ENCODE peak calls at places on chromosomes 6 and 20, in six cellular contexts. R is lung, A is HCT116, S is tibial artery, J is psoas muscle, B is left ventricle myocardium inferior. L is an unnamed sample.
A peak's percentile ranks its signal among the peaks of the same experiment; 100 is the strongest.

GRCh38 chr6:52013035-52013434 is 74.4 kb downstream of the PKHD1 start:
- DNase-seq in B (no peak), J (no peak), R (no peak), A (no peak), S (peak; percentile 70), L (no peak)

GRCh38 chr6:73586416-73586974 is 65.7 kb upstream of the EEF1A1 start:
- DNase-seq in R (no peak), B (no peak), A (no peak), S (no peak), J (no peak), L (no peak)

GRCh38 chr6:168058691-168059551 is 20.1 kb downstream of the FRMD1 start:
- DNase-seq in R (no peak), S (no peak), J (no peak), B (no peak), A (no peak), L (no peak)

GRCh38 chr6:939526-940252 is 246.8 kb upstream of the EXOC2 start:
- DNase-seq in A (no peak), B (no peak), R (no peak), S (no peak), J (no peak), L (no peak)

GRCh38 chr6:1110935-1111334 is 201.0 kb upstream of the FOXQ1 start:
- DNase-seq in R (no peak), A (no peak), B (no peak), S (no peak), J (no peak), L (no peak)

GRCh38 chr20:50333856-50334255 is 143.2 kb downstream of the CEBPB start:
- DNase-seq in B (no peak), A (no peak), J (no peak), S (peak; percentile 68), R (no peak), L (no peak)

GRCh38 chr20:1415667-1416468 is 23.0 kb upstream of the FKBP1A start:
- DNase-seq in B (no peak), S (no peak), A (peak; percentile 97), R (no peak), J (no peak), L (no peak)

GRCh38 chr6:15292721-15293302 is 46.9 kb downstream of the JARID2 start:
- DNase-seq in R (no peak), S (no peak), A (no peak), B (no peak), J (no peak), L (no peak)

GRCh38 chr6:153048631-153049030 is 46.1 kb upstream of the MTRF1L start:
- DNase-seq in A (no peak), B (no peak), J (no peak), R (no peak), S (no peak), L (no peak)

GRCh38 chr6:15299430-15300131 is 53.7 kb downstream of the JARID2 start:
- DNase-seq in S (peak; percentile 72), J (peak; percentile 63), B (peak; percentile 34), A (no peak), R (no peak), L (no peak)

GRCh38 chr20:32727663-32728062 is 15.6 kb downstream of the COMMD7 start:
- DNase-seq in S (no peak), J (no peak), B (no peak), A (no peak), R (no peak), L (peak; percentile 1)

GRCh38 chr6:21441386-21441785 is 152.2 kb upstream of the SOX4 start:
- DNase-seq in S (no peak), R (no peak), A (no peak), B (no peak), J (no peak), L (no peak)

GRCh38 chr6:37704066-37704465 is 6.4 kb upstream of the MDGA1 start:
- DNase-seq in A (no peak), R (no peak), J (no peak), B (no peak), S (no peak), L (no peak)

DNA sequence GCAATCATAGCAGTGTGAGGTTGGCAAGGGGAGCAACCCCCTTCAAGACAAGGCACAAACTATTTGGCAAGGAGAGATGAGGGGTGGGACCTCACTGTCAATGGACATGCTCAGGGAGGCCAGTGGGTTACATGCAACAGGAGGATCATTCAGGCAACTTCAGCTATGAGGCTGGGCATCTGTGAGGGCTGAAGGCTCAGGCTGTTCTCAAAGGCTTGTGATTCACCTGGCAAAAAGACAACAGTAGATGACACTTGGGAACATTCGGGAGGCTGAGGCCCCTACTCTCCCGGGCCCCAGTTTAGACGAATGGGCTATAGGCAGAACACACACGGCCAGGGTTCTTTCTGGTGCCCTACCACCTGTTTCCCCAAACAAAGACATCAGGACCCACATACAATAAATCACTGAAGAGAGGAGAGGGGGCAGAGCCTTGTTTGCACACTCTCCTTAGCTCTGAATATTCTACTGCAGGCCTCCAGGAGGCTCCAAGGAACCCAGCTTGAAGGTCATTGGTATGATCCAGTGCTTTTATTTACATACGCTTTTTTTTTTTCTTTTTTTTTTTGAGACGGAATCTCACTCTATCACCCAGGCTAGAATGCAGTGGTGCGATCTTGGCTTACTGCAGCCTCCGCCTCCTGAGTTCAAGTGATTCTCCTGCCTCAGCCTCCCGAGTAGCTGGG is 7.9 kb downstream of the TUBB start:
- DNase-seq in R (no peak), A (no peak), B (no peak), S (no peak), J (no peak), L (no peak)
- H3K27ac ChIP-seq in R (no peak overlapping the region), A (peak overlapping the region; percentile 21), B (peak overlapping the region; percentile 15), S (peak overlapping the region; percentile 48), J (no peak overlapping the region), L (no peak overlapping the region)

DNA sequence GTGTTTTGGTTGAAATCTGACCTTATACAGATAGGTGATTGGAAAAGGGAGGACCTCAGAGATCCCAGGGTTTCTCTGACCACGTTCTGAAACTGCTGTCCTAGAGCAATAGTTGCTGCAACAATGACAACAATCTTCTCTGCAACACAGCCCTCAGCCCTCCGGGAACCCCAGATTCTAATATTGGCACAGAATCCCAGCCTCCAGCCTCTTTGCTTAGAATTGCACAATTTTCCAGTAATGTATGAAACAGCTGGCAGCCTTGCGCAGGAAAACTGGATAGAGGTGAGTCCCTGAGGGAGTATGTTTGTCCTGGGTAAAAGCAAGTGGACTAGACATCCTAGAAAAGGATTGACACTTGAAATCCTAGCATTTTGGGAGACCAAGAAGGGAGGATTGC is 30.4 kb upstream of the PNRC1 start:
- DNase-seq in B (peak; percentile 40), J (peak; percentile 77), R (peak; percentile 50), A (no peak), S (peak; percentile 76), L (no peak)
- H3K27ac ChIP-seq in B (no peak overlapping the region), J (no peak overlapping the region), R (no peak overlapping the region), A (no peak overlapping the region), S (no peak overlapping the region), L (no peak overlapping the region)

GRCh38 chr20:19251506-19251905 is 39.1 kb downstream of the SLC24A3 start:
- DNase-seq in S (no peak), B (no peak), R (no peak), A (no peak), J (no peak), L (no peak)

GRCh38 chr20:19252670-19253120 is 40.3 kb downstream of the SLC24A3 start:
- DNase-seq in J (peak; percentile 60), A (no peak), S (no peak), R (peak; percentile 64), B (no peak), L (no peak)

GRCh38 chr20:19253316-19253715 is 40.9 kb downstream of the SLC24A3 start:
- DNase-seq in A (no peak), S (no peak), J (no peak), R (no peak), B (no peak), L (no peak)

GRCh38 chr20:19254086-19254821 is 41.8 kb downstream of the SLC24A3 start:
- DNase-seq in S (no peak), R (no peak), B (no peak), J (no peak), A (no peak), L (no peak)

DNA sequence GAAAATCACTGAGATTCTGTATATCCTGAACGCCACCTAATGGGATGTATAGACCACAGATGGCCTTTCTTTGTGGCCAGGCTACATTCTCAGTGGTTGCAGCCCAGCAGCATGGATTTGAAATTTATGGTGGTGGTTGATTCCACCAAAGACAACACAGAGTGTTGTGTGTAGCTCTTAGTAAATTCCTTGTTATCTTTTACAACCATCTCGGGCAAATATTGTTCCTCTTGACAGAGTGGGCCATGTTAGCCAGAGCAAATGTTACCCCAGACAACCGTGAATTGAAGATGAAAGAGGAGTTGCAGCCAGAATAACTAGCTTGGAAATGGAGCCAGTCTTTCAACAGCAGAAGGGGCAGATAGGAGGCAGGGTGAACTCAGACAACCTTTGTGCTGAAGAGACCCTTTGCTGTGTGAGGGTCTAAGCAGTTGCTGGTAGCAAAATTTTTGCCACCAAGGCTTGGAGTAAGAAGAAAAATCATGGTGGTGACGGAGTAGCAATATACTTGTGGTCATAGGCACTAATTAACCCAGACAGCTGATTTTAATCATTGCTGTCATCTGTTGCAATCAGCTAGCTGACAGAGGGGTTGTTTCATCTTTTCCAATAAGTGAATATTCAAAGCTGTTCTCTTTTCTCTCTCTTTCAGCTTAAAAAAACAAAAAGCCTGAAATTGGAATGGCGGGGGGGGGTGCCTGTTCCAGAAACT is 39.7 kb downstream of the SLC24A3 start:
- DNase-seq in B (no peak), J (no peak), A (no peak), R (no peak), S (no peak), L (no peak)
- H3K27ac ChIP-seq in B (no peak overlapping the region), J (no peak overlapping the region), A (no peak overlapping the region), R (no peak overlapping the region), S (no peak overlapping the region), L (no peak overlapping the region)

GRCh38 chr20:19212524-19213502 is at the start of gene SLC24A3:
- DNase-seq in J (peak; percentile 88), B (peak; percentile 70), R (peak; percentile 81), S (peak; percentile 87), A (no peak), L (peak; percentile 72)

GRCh38 chr20:19213946-19214490 is 1.6 kb downstream of the SLC24A3 start:
- DNase-seq in R (no peak), B (no peak), S (no peak), A (no peak), J (no peak), L (no peak)

GRCh38 chr20:19211252-19211651 is 1.2 kb upstream of the SLC24A3 start:
- DNase-seq in S (no peak), B (no peak), A (no peak), R (no peak), J (no peak), L (no peak)

GRCh38 chr20:19210426-19211155 is 1.9 kb upstream of the SLC24A3 start:
- DNase-seq in R (peak; percentile 49), S (no peak), B (no peak), J (no peak), A (no peak), L (no peak)

DNA sequence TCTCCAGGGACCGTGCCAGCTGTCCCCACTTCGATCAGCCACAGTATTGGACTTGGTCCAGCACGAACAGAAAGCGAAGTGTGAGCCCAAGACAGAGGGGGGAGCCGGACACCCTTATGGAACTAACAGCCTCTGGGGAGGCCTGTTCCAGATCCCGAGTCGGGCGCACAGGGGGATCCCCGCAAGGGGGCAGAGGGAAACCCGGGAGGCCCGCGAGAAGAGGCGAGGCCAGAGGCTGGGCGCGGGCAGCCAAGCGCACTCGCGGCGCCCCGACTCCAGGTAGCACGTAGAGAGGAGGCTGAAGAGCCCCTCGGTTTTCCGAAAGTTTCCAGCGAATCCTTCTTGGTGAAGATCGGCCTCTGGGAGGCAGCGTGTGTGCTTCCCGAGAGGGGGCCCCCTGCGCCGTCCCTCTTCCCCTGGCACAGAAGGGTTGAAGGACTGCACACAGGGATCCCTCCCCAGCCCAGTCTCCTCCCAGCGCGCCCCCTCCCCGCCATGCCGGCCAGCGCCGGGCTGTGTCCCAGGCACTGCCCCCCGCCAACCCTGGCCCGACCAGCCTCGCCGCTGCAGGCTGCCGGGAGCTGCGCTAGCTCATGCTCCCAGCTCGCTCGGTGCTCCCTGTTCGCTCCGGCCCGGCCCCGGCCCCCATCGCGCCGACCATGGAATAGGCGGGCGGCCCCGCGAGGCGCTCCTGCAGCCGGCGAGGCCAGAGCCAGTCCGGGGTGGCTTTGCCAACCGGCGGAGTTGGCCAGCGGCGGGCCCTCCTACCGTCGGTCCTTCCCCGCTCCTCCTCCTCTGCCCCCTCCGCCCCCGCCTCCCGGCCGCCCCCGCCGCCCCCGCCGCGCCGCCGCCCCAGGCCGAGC is 550 bp upstream of the SLC24A3 start:
- DNase-seq in A (no peak), R (peak; percentile 63), B (no peak), J (peak; percentile 70), S (peak; percentile 72), L (peak; percentile 18)
- H3K27ac ChIP-seq in A (no peak overlapping the region), R (no peak overlapping the region), B (no peak overlapping the region), J (peak overlapping the region; percentile 62), S (peak overlapping the region; percentile 79), L (no peak overlapping the region)

L was measured in caudate nucleus.